ENCODE peak calls at places on chromosomes 11 and 22, in ten cellular contexts. Y is neuronal stem cell; K is fibroblast of lung; E is psoas muscle; V is CD8-positive, alpha-beta T cell; L is heart right ventricle; Z is right lobe of liver; O is GM23248; H is stomach; I is kidney. G is an unnamed sample. For H3K9me3, the result is how much of the 10 kb centered on the place peaks cover.

GRCh38 chr11:28619870-28620540 is 511.8 kb downstream of the METTL15 start:
- DNase-seq in E (no peak), K (peak), Y (no peak), Z (no peak), H (no peak), L (no peak), I (no peak), V (no peak), O (peak), G (no peak)

GRCh38 chr11:30960387-30960992 is 374.3 kb upstream of the MPPED2 start:
- DNase-seq in I (no peak), O (peak), Y (peak), V (no peak), H (no peak), K (peak), Z (no peak), E (no peak), L (no peak), G (no peak)

GRCh38 chr11:57571631-57572030 is 4.2 kb upstream of the UBE2L6 start:
- DNase-seq in I (no peak), L (no peak), Z (no peak), E (no peak), Y (no peak), O (no peak), H (no peak), V (no peak), K (no peak), G (no peak)

GRCh38 chr11:131036544-131036943 is 120.3 kb upstream of the SNX19 start:
- DNase-seq in H (no peak), K (no peak), E (no peak), Y (no peak), V (no peak), L (no peak), O (no peak), I (no peak), Z (no peak), G (no peak)

GRCh38 chr22:50585238-50585637 is 2.6 kb upstream of the CHKB start:
- DNase-seq in E (no peak), O (no peak), V (no peak), I (no peak), H (no peak), Z (no peak), L (no peak), Y (no peak), K (no peak), G (no peak)

GRCh38 chr11:92894197-92894596 is 75.3 kb upstream of the MTNR1B start:
- DNase-seq in K (peak), Y (no peak), L (no peak), O (peak), H (no peak), I (no peak), E (no peak), Z (no peak), V (no peak), G (no peak)

GRCh38 chr22:43637861-43638260 is 174.2 kb downstream of the EFCAB6 start:
- DNase-seq in I (no peak), Z (no peak), K (no peak), Y (no peak), H (no peak), V (no peak), O (no peak), E (no peak), L (no peak), G (no peak)

GRCh38 chr11:106391771-106392412 is 314.4 kb downstream of the AASDHPPT start:
- DNase-seq in V (no peak), H (no peak), Y (no peak), K (peak), E (no peak), Z (no peak), O (peak), L (no peak), I (no peak), G (no peak)

GRCh38 chr11:19101803-19102520 is 15.0 kb upstream of the ZDHHC13 start:
- DNase-seq in V (no peak), Y (no peak), I (no peak), H (no peak), E (no peak), Z (no peak), L (no peak), K (peak), O (no peak), G (no peak)

GRCh38 chr22:28637225-28637624 is 42.4 kb downstream of the TTC28 start:
- DNase-seq in L (no peak), E (no peak), Y (no peak), V (no peak), I (no peak), Z (no peak), O (no peak), H (no peak), K (no peak), G (no peak)

GRCh38 chr11:2890466-2891241 is 5.1 kb upstream of the CDKN1C start:
- DNase-seq in E (peak), V (no peak), I (peak), Z (peak), Y (no peak), L (peak), O (no peak), H (peak), K (peak), G (no peak)

GRCh38 chr11:65182258-65183170 is 786 bp downstream of the CAPN1 start:
- DNase-seq in Z (no peak), V (no peak), L (no peak), E (no peak), O (peak), I (peak), K (peak), H (peak), Y (no peak), G (no peak)

GRCh38 chr11:61853698-61854169 is 25.6 kb downstream of the FADS2 start:
- DNase-seq in I (no peak), K (no peak), H (no peak), Z (no peak), L (peak), O (no peak), Y (no peak), E (no peak), V (no peak), G (no peak)

GRCh38 chr11:71999360-71999759 is 651 bp downstream of the IL18BP start:
- DNase-seq in O (peak), V (no peak), I (peak), H (peak), E (no peak), L (no peak), K (peak), Z (no peak), Y (no peak), G (no peak)

DNA sequence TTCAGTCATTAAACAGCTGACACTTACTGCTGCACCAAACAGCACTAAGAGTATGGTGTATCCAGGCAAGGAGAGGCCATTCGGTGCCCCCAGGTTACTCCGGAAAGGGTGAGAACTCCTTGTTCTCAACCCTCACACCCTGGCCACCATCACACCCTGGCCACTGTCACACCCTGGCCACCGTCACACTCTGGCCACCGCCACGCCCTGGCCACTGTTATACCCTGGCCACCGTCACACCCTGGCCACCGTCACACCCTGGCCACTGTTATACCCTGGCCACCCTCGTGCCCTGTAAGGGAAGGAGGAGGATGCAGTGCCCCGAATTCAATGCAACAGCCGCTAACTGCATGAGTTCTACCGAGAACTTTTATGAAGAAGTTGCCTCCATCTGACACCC is 644.4 kb downstream of the TBC1D22A start:
- DNase-seq in Z (peak), H (no peak), L (no peak), O (no peak), Y (no peak), I (peak), K (no peak), E (no peak), V (no peak), G (no peak)
- H3K9me3 ChIP-seq in Z (under half), H (under half), L (under half), O (under half), Y (half or more), I (under half), K (under half), E (under half), V (under half), G (under half)

DNA sequence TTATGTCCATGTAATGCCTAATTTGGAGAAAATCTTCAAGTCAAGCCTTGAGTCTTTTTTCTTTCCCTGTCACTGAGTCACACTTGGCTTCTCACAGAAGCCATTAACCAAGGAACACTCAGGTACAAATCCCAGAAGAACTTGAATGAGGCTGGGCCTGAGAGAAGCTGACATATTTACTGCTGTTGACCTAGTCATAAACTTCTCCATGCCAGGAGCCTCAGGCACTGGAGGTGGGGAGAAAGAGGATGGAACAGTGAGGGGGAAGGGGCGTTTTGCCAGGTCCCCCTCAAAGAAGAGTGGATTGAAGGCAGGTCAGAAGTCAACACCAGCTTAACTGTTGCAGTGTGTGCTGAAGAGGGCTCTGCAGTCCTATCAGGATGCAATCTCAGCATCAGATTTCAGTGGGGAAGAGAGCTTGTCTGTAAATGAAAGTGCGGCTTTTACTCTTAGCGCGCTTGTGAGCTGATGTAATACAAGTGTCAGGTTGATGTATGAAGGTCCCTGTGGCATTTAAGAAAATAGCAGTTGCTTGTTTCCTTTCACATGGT is 526.0 kb downstream of the ETS1 start:
- DNase-seq in Y (no peak), I (no peak), V (no peak), O (no peak), E (no peak), H (no peak), Z (no peak), L (no peak), K (peak), G (no peak)
- H3K9me3 ChIP-seq in Y (under half), I (under half), V (under half), O (under half), E (under half), H (under half), Z (under half), L (under half), K (under half), G (under half)

DNA sequence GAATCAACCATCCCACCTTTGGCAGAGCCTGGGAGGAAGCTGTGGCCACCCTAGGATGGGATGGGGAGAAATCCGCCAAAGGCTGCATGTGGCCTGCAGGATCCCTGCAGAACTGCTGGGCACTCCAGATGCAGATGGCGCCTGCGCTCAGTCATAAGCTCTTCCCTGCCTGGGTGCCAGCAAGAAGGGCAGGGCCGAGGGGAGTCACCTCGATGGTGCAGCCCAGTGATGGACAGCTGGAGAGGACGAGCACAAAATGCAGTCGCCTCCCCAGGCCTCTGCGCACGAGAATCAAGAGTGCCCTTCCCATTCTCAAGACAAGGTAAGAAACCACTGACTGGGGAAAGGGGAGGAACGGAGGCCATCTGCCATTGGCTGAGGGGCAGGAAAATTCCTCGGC is 693.6 kb downstream of the TBC1D22A start:
- DNase-seq in L (no peak), O (no peak), Y (no peak), I (no peak), V (no peak), Z (no peak), K (no peak), H (no peak), E (no peak), G (no peak)
- H3K9me3 ChIP-seq in L (under half), O (under half), Y (half or more), I (under half), V (under half), Z (under half), K (under half), H (under half), E (under half), G (under half)

GRCh38 chr11:69339916-69340565 is 46.1 kb downstream of the MYEOV start:
- DNase-seq in Y (no peak), V (no peak), Z (no peak), K (no peak), L (no peak), E (no peak), O (no peak), I (no peak), H (peak), G (no peak)

GRCh38 chr11:69337211-69337721 is 43.3 kb downstream of the MYEOV start:
- DNase-seq in E (no peak), I (no peak), L (no peak), K (peak), V (no peak), H (peak), O (peak), Y (no peak), Z (no peak), G (no peak)

GRCh38 chr11:69335461-69336386 is 41.8 kb downstream of the MYEOV start:
- DNase-seq in I (no peak), L (no peak), K (peak), Z (no peak), O (no peak), E (no peak), V (peak), Y (no peak), H (peak), G (no peak)

GRCh38 chr11:69342588-69343330 is 48.8 kb downstream of the MYEOV start:
- DNase-seq in E (no peak), Z (no peak), I (no peak), H (no peak), Y (no peak), V (no peak), O (no peak), K (no peak), L (no peak), G (no peak)

GRCh38 chr11:69339041-69339733 is 45.2 kb downstream of the MYEOV start:
- DNase-seq in I (no peak), L (no peak), O (no peak), H (peak), K (no peak), Y (no peak), E (no peak), Z (no peak), V (no peak), G (no peak)
- H3K9me3 ChIP-seq in I (under half), L (under half), O (under half), H (under half), K (under half), Y (under half), E (under half), Z (under half), V (under half), G (under half)

GRCh38 chr22:49080631-49081030 is 747.0 kb downstream of the BRD1 start:
- DNase-seq in L (no peak), E (peak), Y (no peak), O (no peak), V (no peak), Z (no peak), K (no peak), H (no peak), I (peak), G (no peak)
- H3K9me3 ChIP-seq in L (under half), E (under half), Y (under half), O (under half), V (under half), Z (under half), K (under half), H (under half), I (under half), G (under half)

DNA sequence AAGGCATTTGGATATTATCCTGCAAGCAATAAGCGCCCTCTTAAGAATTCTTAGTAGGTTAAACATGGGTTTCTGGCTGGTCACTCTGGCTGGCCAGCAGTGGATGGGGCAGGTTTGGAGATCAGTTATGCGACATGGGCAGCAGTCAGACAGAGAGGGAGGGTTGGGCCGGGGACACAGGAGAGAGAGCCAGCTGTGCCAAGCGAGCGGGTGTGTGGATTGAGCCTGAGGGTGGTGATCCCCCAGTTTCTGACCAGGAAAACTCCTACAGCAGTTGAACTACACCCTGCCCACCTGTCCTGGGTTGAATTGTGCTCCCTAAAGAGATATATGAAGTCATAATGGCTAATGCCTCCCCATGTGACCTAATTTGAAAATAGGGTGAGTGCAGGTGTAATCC is 671.2 kb downstream of the TBC1D22A start:
- DNase-seq in V (no peak), H (no peak), K (no peak), L (no peak), O (no peak), Z (no peak), E (no peak), I (no peak), Y (no peak), G (no peak)
- H3K9me3 ChIP-seq in V (under half), H (under half), K (under half), L (under half), O (under half), Z (under half), E (under half), I (under half), Y (under half), G (under half)

GRCh38 chr11:122181372-122181771 is 65.4 kb upstream of the BLID start:
- DNase-seq in V (no peak), L (no peak), I (no peak), E (no peak), H (no peak), Y (no peak), Z (no peak), K (no peak), O (peak), G (no peak)

GRCh38 chr11:122186439-122187080 is 70.5 kb upstream of the BLID start:
- DNase-seq in L (no peak), Z (no peak), O (peak), H (no peak), Y (no peak), I (no peak), E (no peak), V (no peak), K (peak), G (no peak)

GRCh38 chr11:122180435-122180834 is 64.4 kb upstream of the BLID start:
- DNase-seq in Y (no peak), I (no peak), H (no peak), V (no peak), L (no peak), K (peak), O (peak), E (no peak), Z (no peak), G (no peak)

GRCh38 chr11:122181893-122182292 is 65.9 kb upstream of the BLID start:
- DNase-seq in V (no peak), O (peak), I (no peak), K (no peak), L (no peak), Y (no peak), E (no peak), H (no peak), Z (no peak), G (no peak)

DNA sequence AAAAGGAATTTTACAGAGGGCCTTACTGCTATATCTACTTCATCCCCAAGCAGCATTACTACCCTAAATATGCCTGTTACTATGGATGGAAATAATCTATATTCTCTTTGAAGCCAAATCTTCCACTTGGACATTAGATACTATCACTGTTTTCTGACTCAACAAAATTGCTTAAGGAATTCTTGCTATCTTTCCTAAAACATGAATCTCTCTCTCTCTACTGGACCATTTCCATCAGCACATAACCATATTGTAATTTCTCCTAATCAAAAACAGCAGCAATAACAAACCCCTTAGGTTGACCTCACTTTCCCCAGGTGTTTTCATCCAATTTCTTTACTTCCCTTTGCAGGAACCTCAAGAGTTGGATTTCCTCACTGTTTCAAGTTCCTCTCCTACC is 67.9 kb upstream of the BLID start:
- DNase-seq in H (no peak), K (no peak), E (no peak), I (no peak), Y (no peak), O (no peak), V (no peak), L (no peak), Z (no peak), G (no peak)
- H3K9me3 ChIP-seq in H (under half), K (under half), E (under half), I (under half), Y (under half), O (under half), V (under half), L (under half), Z (under half), G (under half)

GRCh38 chr11:100776212-100776896 is 89.3 kb downstream of the ARHGAP42 start:
- DNase-seq in H (no peak), Y (no peak), K (peak), I (no peak), V (no peak), L (no peak), Z (no peak), E (no peak), O (peak), G (no peak)

GRCh38 chr11:100777736-100778135 is 90.6 kb downstream of the ARHGAP42 start:
- DNase-seq in L (no peak), Y (no peak), I (no peak), E (no peak), V (no peak), Z (no peak), H (no peak), K (no peak), O (no peak), G (no peak)

GRCh38 chr11:100777118-100777517 is 90.0 kb downstream of the ARHGAP42 start:
- DNase-seq in E (no peak), K (peak), Z (no peak), O (no peak), V (no peak), Y (no peak), H (peak), I (no peak), L (no peak), G (no peak)

GRCh38 chr11:100780470-100780869 is 93.4 kb downstream of the ARHGAP42 start:
- DNase-seq in E (no peak), L (no peak), Z (no peak), V (no peak), K (no peak), H (no peak), I (no peak), Y (no peak), O (no peak), G (no peak)

DNA sequence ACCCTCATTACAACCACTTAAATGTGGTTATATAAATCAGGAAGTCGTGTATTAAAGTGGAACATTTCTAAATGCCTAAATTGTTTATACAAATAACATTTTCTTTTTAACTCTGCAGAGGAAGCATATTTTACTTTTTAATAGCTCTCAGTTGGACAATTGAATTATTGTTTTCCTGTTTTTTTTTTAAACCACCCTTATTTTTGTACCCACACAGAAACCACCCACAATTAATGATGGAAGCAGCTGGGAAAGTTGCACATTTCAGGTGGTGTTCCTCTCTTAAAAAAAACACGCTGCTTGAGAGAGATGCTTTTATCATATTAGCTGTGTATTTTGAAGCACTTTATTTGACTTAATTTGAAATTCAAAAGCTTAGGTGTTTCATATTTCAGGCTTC is 91.3 kb downstream of the ARHGAP42 start:
- DNase-seq in E (no peak), K (no peak), O (no peak), Y (no peak), Z (no peak), I (no peak), H (no peak), V (no peak), L (no peak), G (no peak)
- H3K9me3 ChIP-seq in E (under half), K (under half), O (under half), Y (under half), Z (under half), I (under half), H (under half), V (under half), L (under half), G (under half)

GRCh38 chr11:50075856-50076255 is 43.2 kb downstream of the OR4C45 start:
- DNase-seq in L (no peak), Y (no peak), K (no peak), V (no peak), I (no peak), H (no peak), Z (no peak), O (no peak), E (no peak), G (no peak)

GRCh38 chr11:50077526-50077925 is 44.9 kb downstream of the OR4C45 start:
- DNase-seq in Y (no peak), O (no peak), L (no peak), I (no peak), Z (no peak), H (no peak), K (no peak), E (no peak), V (no peak), G (no peak)

GRCh38 chr11:50074161-50074560 is 41.5 kb downstream of the OR4C45 start:
- DNase-seq in Y (no peak), V (no peak), Z (no peak), L (no peak), O (no peak), I (no peak), E (no peak), H (no peak), K (no peak), G (no peak)

GRCh38 chr11:50080256-50080655 is 47.6 kb downstream of the OR4C45 start:
- DNase-seq in O (no peak), Y (no peak), I (no peak), K (no peak), L (no peak), E (no peak), V (no peak), H (no peak), Z (no peak), G (no peak)

GRCh38 chr11:50078001-50078400 is 45.3 kb downstream of the OR4C45 start:
- DNase-seq in Y (no peak), O (no peak), Z (no peak), V (no peak), K (no peak), L (no peak), E (no peak), I (no peak), H (no peak), G (no peak)
- H3K9me3 ChIP-seq in Y (under half), O (under half), Z (under half), V (under half), K (under half), L (under half), E (under half), I (under half), H (under half), G (under half)